ENCODE peak calls at places on chromosome X, in six cellular contexts. Y, Z, G, T, S and L are unnamed samples.

GRCh38 chrX:130028196-130028595 is 45.8 kb downstream of the BCORL1 start:
- DNase-seq in G (peak), T (peak), S (peak), Y (no peak), Z (peak), L (peak)

GRCh38 chrX:10133980-10134676 is 22.6 kb upstream of the CLCN4 start:
- DNase-seq in Z (no peak), T (no peak), Y (no peak), G (no peak), S (no peak), L (no peak)

GRCh38 chrX:103488332-103488731 is 31.0 kb downstream of the RAB40A start:
- DNase-seq in G (peak), T (no peak), Z (no peak), Y (peak), S (peak), L (peak)

GRCh38 chrX:16666541-16666940 is 16.6 kb downstream of the S100G start:
- DNase-seq in T (no peak), Z (no peak), Y (no peak), G (no peak), S (peak), L (peak)

GRCh38 chrX:126551306-126551705 is 1.3 kb downstream of the DCAF12L1 start:
- DNase-seq in Y (no peak), T (no peak), Z (no peak), G (no peak), S (no peak), L (no peak)

GRCh38 chrX:13488706-13489105 is 80.7 kb upstream of the EGFL6 start:
- DNase-seq in G (no peak), T (no peak), S (no peak), Y (no peak), Z (no peak), L (no peak)

GRCh38 chrX:15336023-15336413 is 695 bp upstream of the PIGA start:
- DNase-seq in S (peak), G (peak), Y (peak), T (no peak), Z (peak), L (peak)

GRCh38 chrX:39899876-39900787 is 197.6 kb downstream of the BCOR start:
- DNase-seq in T (no peak), G (no peak), S (no peak), Z (no peak), Y (no peak), L (peak)

GRCh38 chrX:149461746-149462145 is 43.4 kb downstream of the IDS start:
- DNase-seq in G (no peak), S (no peak), Y (no peak), T (no peak), Z (no peak), L (no peak)

GRCh38 chrX:24619647-24620046 is 27.5 kb downstream of the PCYT1B start:
- DNase-seq in Y (no peak), G (peak), T (peak), S (peak), Z (no peak), L (peak)

GRCh38 chrX:22087158-22087557 is 55.0 kb downstream of the PHEX start:
- DNase-seq in G (no peak), Y (no peak), Z (no peak), S (no peak), T (no peak), L (no peak)

GRCh38 chrX:9340619-9341304 is 124.1 kb upstream of the TBL1X start:
- DNase-seq in S (no peak), Z (peak), Y (no peak), G (no peak), T (no peak), L (peak)

GRCh38 chrX:37701588-37701987 is 16.0 kb downstream of the XK start:
- DNase-seq in Y (no peak), S (no peak), Z (no peak), G (peak), T (no peak), L (no peak)

GRCh38 chrX:69126642-69127041 is 38.6 kb downstream of the PJA1 start:
- DNase-seq in G (no peak), Y (no peak), T (no peak), Z (no peak), S (no peak), L (no peak)

GRCh38 chrX:17164079-17164478 is 210.9 kb upstream of the NHS start:
- DNase-seq in Z (no peak), G (no peak), Y (no peak), S (no peak), T (no peak), L (no peak)

GRCh38 chrX:134725103-134725690 is 66.9 kb upstream of the PLAC1 start:
- DNase-seq in Y (no peak), T (no peak), S (no peak), Z (no peak), G (no peak), L (no peak)

GRCh38 chrX:119762718-119763117 is 4.3 kb downstream of the SOWAHD start:
- DNase-seq in T (no peak), Y (no peak), S (no peak), G (no peak), Z (no peak), L (no peak)

GRCh38 chrX:135463937-135464336 is 42.2 kb downstream of the SMIM10L2A start:
- DNase-seq in S (no peak), Y (peak), T (no peak), Z (no peak), G (no peak), L (no peak)